ENCODE peak calls at places on chromosomes 7 and 10, in seven cellular contexts. One of them, this sample, is unnamed.

GRCh38 chr10:72419241-72419640 is 64.5 kb upstream of the DNAJB12 start:
- DNase-seq in aorta: no peak
- DNase-seq in upper lobe of right lung: no peak
- DNase-seq in endodermal cell: no peak
- DNase-seq in hepatocyte: no peak
- DNase-seq in H1: no peak
- DNase-seq in adrenal gland: no peak
- DNase-seq in this sample: no peak

GRCh38 chr7:144487906-144488305 is 84.4 kb upstream of the NOBOX start:
- DNase-seq in endodermal cell: peak; percentile 82
- DNase-seq in aorta: no peak
- DNase-seq in H1: peak; percentile 54
- DNase-seq in adrenal gland: no peak
- DNase-seq in upper lobe of right lung: no peak
- DNase-seq in hepatocyte: no peak
- DNase-seq in this sample: no peak

GRCh38 chr10:66833861-66834260 is 92.0 kb upstream of the LRRTM3 start:
- DNase-seq in H1: no peak
- DNase-seq in endodermal cell: no peak
- DNase-seq in hepatocyte: no peak
- DNase-seq in upper lobe of right lung: no peak
- DNase-seq in adrenal gland: no peak
- DNase-seq in aorta: no peak
- DNase-seq in this sample: no peak

GRCh38 chr10:71214641-71215160 is 2.3 kb downstream of the UNC5B start:
- DNase-seq in endodermal cell: no peak
- DNase-seq in hepatocyte: no peak
- DNase-seq in H1: no peak
- DNase-seq in upper lobe of right lung: peak; percentile 34
- DNase-seq in aorta: peak; percentile 40
- DNase-seq in adrenal gland: peak; percentile 53
- DNase-seq in this sample: no peak

GRCh38 chr7:114663502-114663901 is 248.9 kb downstream of the FOXP2 start:
- DNase-seq in hepatocyte: peak; percentile 31
- DNase-seq in H1: no peak
- DNase-seq in aorta: no peak
- DNase-seq in adrenal gland: no peak
- DNase-seq in endodermal cell: no peak
- DNase-seq in upper lobe of right lung: no peak
- DNase-seq in this sample: no peak

GRCh38 chr7:90401989-90402388 is 1.3 kb upstream of the CLDN12 start:
- DNase-seq in H1: no peak
- DNase-seq in endodermal cell: no peak
- DNase-seq in upper lobe of right lung: no peak
- DNase-seq in hepatocyte: no peak
- DNase-seq in aorta: no peak
- DNase-seq in adrenal gland: peak; percentile 81
- DNase-seq in this sample: no peak

GRCh38 chr7:30062587-30062986 is 34.4 kb downstream of the PLEKHA8 start:
- DNase-seq in endodermal cell: no peak
- DNase-seq in aorta: no peak
- DNase-seq in H1: no peak
- DNase-seq in upper lobe of right lung: no peak
- DNase-seq in hepatocyte: peak; percentile 49
- DNase-seq in adrenal gland: no peak
- DNase-seq in this sample: no peak

GRCh38 chr10:89555688-89556445 is 20.5 kb upstream of the SLC16A12 start:
- DNase-seq in endodermal cell: no peak
- DNase-seq in H1: no peak
- DNase-seq in upper lobe of right lung: no peak
- DNase-seq in hepatocyte: peak; percentile 15
- DNase-seq in adrenal gland: no peak
- DNase-seq in aorta: no peak
- DNase-seq in this sample: no peak

GRCh38 chr10:60896033-60896432 is 48.0 kb downstream of the RHOBTB1 start:
- DNase-seq in aorta: no peak
- DNase-seq in adrenal gland: no peak
- DNase-seq in upper lobe of right lung: no peak
- DNase-seq in hepatocyte: peak; percentile 19
- DNase-seq in endodermal cell: no peak
- DNase-seq in H1: no peak
- DNase-seq in this sample: no peak

GRCh38 chr7:7416031-7416968 is 119.4 kb downstream of the COL28A1 start:
- DNase-seq in H1: no peak
- DNase-seq in upper lobe of right lung: no peak
- DNase-seq in hepatocyte: peak; percentile 74
- DNase-seq in aorta: no peak
- DNase-seq in endodermal cell: peak; percentile 51
- DNase-seq in adrenal gland: no peak
- DNase-seq in this sample: no peak

GRCh38 chr10:80458638-80459037 is 4.5 kb downstream of the TSPAN14 start:
- DNase-seq in adrenal gland: no peak
- DNase-seq in aorta: peak; percentile 31
- DNase-seq in H1: no peak
- DNase-seq in endodermal cell: no peak
- DNase-seq in hepatocyte: no peak
- DNase-seq in upper lobe of right lung: no peak
- DNase-seq in this sample: no peak

GRCh38 chr7:43199333-43199732 is 86.9 kb downstream of the HECW1 start:
- DNase-seq in hepatocyte: no peak
- DNase-seq in adrenal gland: no peak
- DNase-seq in H1: no peak
- DNase-seq in upper lobe of right lung: no peak
- DNase-seq in aorta: no peak
- DNase-seq in endodermal cell: no peak
- DNase-seq in this sample: no peak

GRCh38 chr7:7565746-7566650 is 686 bp upstream of the MIOS start:
- DNase-seq in adrenal gland: peak; percentile 55
- DNase-seq in upper lobe of right lung: no peak
- DNase-seq in hepatocyte: peak; percentile 36
- DNase-seq in endodermal cell: peak; percentile 73
- DNase-seq in aorta: peak; percentile 73
- DNase-seq in H1: no peak
- DNase-seq in this sample: no peak

GRCh38 chr7:69682518-69682917 is 84.2 kb downstream of the AUTS2 start:
- DNase-seq in hepatocyte: no peak
- DNase-seq in aorta: no peak
- DNase-seq in upper lobe of right lung: no peak
- DNase-seq in endodermal cell: no peak
- DNase-seq in adrenal gland: no peak
- DNase-seq in H1: no peak
- DNase-seq in this sample: no peak

GRCh38 chr7:863106-863505 is 13.2 kb upstream of the GET4 start:
- DNase-seq in aorta: no peak
- DNase-seq in hepatocyte: no peak
- DNase-seq in adrenal gland: no peak
- DNase-seq in endodermal cell: no peak
- DNase-seq in upper lobe of right lung: no peak
- DNase-seq in H1: no peak
- DNase-seq in this sample: no peak

GRCh38 chr7:45593877-45594276 is 19.7 kb downstream of the ADCY1 start:
- DNase-seq in H1: no peak
- DNase-seq in adrenal gland: peak; percentile 35
- DNase-seq in hepatocyte: no peak
- DNase-seq in upper lobe of right lung: no peak
- DNase-seq in endodermal cell: peak; percentile 11
- DNase-seq in aorta: no peak
- DNase-seq in this sample: no peak

GRCh38 chr7:149284343-149284742 is 22.3 kb downstream of the ZNF783 start:
- DNase-seq in endodermal cell: no peak
- DNase-seq in aorta: peak; percentile 46
- DNase-seq in H1: no peak
- DNase-seq in adrenal gland: no peak
- DNase-seq in upper lobe of right lung: no peak
- DNase-seq in hepatocyte: no peak
- DNase-seq in this sample: no peak

GRCh38 chr10:74334221-74334620 is 183.2 kb downstream of the ADK start:
- DNase-seq in endodermal cell: no peak
- DNase-seq in H1: no peak
- DNase-seq in aorta: no peak
- DNase-seq in adrenal gland: no peak
- DNase-seq in hepatocyte: no peak
- DNase-seq in upper lobe of right lung: no peak
- DNase-seq in this sample: no peak

GRCh38 chr7:138608292-138608691 is 92.9 kb downstream of the SVOPL start:
- DNase-seq in hepatocyte: no peak
- DNase-seq in adrenal gland: no peak
- DNase-seq in H1: no peak
- DNase-seq in upper lobe of right lung: no peak
- DNase-seq in endodermal cell: no peak
- DNase-seq in aorta: no peak
- DNase-seq in this sample: no peak

GRCh38 chr10:132371641-132372081 is 25.3 kb upstream of the PWWP2B start:
- DNase-seq in aorta: no peak
- DNase-seq in hepatocyte: no peak
- DNase-seq in endodermal cell: peak; percentile 74
- DNase-seq in adrenal gland: no peak
- DNase-seq in H1: no peak
- DNase-seq in upper lobe of right lung: peak; percentile 50
- DNase-seq in this sample: no peak

GRCh38 chr10:117214401-117214800 is 17.1 kb downstream of the KCNK18 start:
- DNase-seq in adrenal gland: no peak
- DNase-seq in upper lobe of right lung: no peak
- DNase-seq in endodermal cell: no peak
- DNase-seq in H1: no peak
- DNase-seq in hepatocyte: no peak
- DNase-seq in aorta: no peak
- DNase-seq in this sample: no peak

GRCh38 chr10:84212015-84212414 is 13.3 kb downstream of the LRIT2 start:
- DNase-seq in adrenal gland: no peak
- DNase-seq in H1: no peak
- DNase-seq in hepatocyte: no peak
- DNase-seq in aorta: no peak
- DNase-seq in upper lobe of right lung: no peak
- DNase-seq in endodermal cell: no peak
- DNase-seq in this sample: no peak

GRCh38 chr7:12674861-12675260 is 12.6 kb upstream of the ARL4A start:
- DNase-seq in adrenal gland: peak; percentile 70
- DNase-seq in aorta: no peak
- DNase-seq in upper lobe of right lung: no peak
- DNase-seq in H1: no peak
- DNase-seq in endodermal cell: peak; percentile 70
- DNase-seq in hepatocyte: peak; percentile 46
- DNase-seq in this sample: no peak

GRCh38 chr10:62048473-62048872 is 147.0 kb downstream of the ARID5B start:
- DNase-seq in H1: no peak
- DNase-seq in adrenal gland: no peak
- DNase-seq in aorta: no peak
- DNase-seq in upper lobe of right lung: no peak
- DNase-seq in hepatocyte: no peak
- DNase-seq in endodermal cell: no peak
- DNase-seq in this sample: no peak
- H3K4me1 ChIP-seq in H1: peaks cover 11% of the 10 kb centered on the region
- H3K4me1 ChIP-seq in adrenal gland: peaks cover 62% of the 10 kb centered on the region
- H3K4me1 ChIP-seq in aorta: peaks cover 9% of the 10 kb centered on the region
- H3K4me1 ChIP-seq in upper lobe of right lung: peaks cover 60% of the 10 kb centered on the region
- H3K4me1 ChIP-seq in hepatocyte: peaks cover 40% of the 10 kb centered on the region
- H3K4me1 ChIP-seq in endodermal cell: peaks cover 24% of the 10 kb centered on the region
- H3K4me1 ChIP-seq in this sample: peaks cover 75% of the 10 kb centered on the region

GRCh38 chr10:129544205-129545202 is 77.5 kb downstream of the MGMT start:
- DNase-seq in endodermal cell: no peak
- DNase-seq in adrenal gland: peak; percentile 54
- DNase-seq in hepatocyte: no peak
- DNase-seq in upper lobe of right lung: no peak
- DNase-seq in H1: no peak
- DNase-seq in aorta: no peak
- DNase-seq in this sample: no peak
- H3K4me1 ChIP-seq in endodermal cell: peaks cover 4% of the 10 kb centered on the region
- H3K4me1 ChIP-seq in adrenal gland: no peaks in the 10 kb centered on the region
- H3K4me1 ChIP-seq in hepatocyte: peaks cover 9% of the 10 kb centered on the region
- H3K4me1 ChIP-seq in upper lobe of right lung: no peaks in the 10 kb centered on the region
- H3K4me1 ChIP-seq in H1: no peaks in the 10 kb centered on the region
- H3K4me1 ChIP-seq in aorta: no peaks in the 10 kb centered on the region
- H3K4me1 ChIP-seq in this sample: no peaks in the 10 kb centered on the region

GRCh38 chr7:142809671-142810070 is 38.9 kb downstream of the PRSS2 start:
- DNase-seq in hepatocyte: no peak
- DNase-seq in endodermal cell: peak; percentile 31
- DNase-seq in adrenal gland: no peak
- DNase-seq in upper lobe of right lung: no peak
- DNase-seq in H1: no peak
- DNase-seq in aorta: no peak
- DNase-seq in this sample: no peak
- H3K4me1 ChIP-seq in hepatocyte: no peaks in the 10 kb centered on the region
- H3K4me1 ChIP-seq in endodermal cell: peaks cover 15% of the 10 kb centered on the region
- H3K4me1 ChIP-seq in adrenal gland: no peaks in the 10 kb centered on the region
- H3K4me1 ChIP-seq in upper lobe of right lung: no peaks in the 10 kb centered on the region
- H3K4me1 ChIP-seq in H1: peaks cover 23% of the 10 kb centered on the region
- H3K4me1 ChIP-seq in aorta: no peaks in the 10 kb centered on the region
- H3K4me1 ChIP-seq in this sample: no peaks in the 10 kb centered on the region

GRCh38 chr7:2639151-2639993 is 7.6 kb downstream of the TTYH3 start:
- DNase-seq in aorta: no peak
- DNase-seq in H1: no peak
- DNase-seq in endodermal cell: no peak
- DNase-seq in hepatocyte: no peak
- DNase-seq in upper lobe of right lung: no peak
- DNase-seq in adrenal gland: no peak
- DNase-seq in this sample: no peak

GRCh38 chr7:2637066-2637471 is 5.3 kb downstream of the TTYH3 start:
- DNase-seq in hepatocyte: no peak
- DNase-seq in upper lobe of right lung: no peak
- DNase-seq in endodermal cell: no peak
- DNase-seq in aorta: no peak
- DNase-seq in H1: no peak
- DNase-seq in adrenal gland: no peak
- DNase-seq in this sample: no peak

GRCh38 chr7:2639994-2640830 is 8.4 kb downstream of the TTYH3 start:
- DNase-seq in aorta: no peak
- DNase-seq in endodermal cell: no peak
- DNase-seq in hepatocyte: no peak
- DNase-seq in H1: no peak
- DNase-seq in upper lobe of right lung: no peak
- DNase-seq in adrenal gland: peak; percentile 87
- DNase-seq in this sample: no peak

GRCh38 chr7:2637505-2638223 is 5.9 kb downstream of the TTYH3 start:
- DNase-seq in H1: no peak
- DNase-seq in adrenal gland: peak; percentile 87
- DNase-seq in hepatocyte: no peak
- DNase-seq in upper lobe of right lung: peak; percentile 87
- DNase-seq in endodermal cell: no peak
- DNase-seq in aorta: peak; percentile 81
- DNase-seq in this sample: peak; percentile 38

DNA sequence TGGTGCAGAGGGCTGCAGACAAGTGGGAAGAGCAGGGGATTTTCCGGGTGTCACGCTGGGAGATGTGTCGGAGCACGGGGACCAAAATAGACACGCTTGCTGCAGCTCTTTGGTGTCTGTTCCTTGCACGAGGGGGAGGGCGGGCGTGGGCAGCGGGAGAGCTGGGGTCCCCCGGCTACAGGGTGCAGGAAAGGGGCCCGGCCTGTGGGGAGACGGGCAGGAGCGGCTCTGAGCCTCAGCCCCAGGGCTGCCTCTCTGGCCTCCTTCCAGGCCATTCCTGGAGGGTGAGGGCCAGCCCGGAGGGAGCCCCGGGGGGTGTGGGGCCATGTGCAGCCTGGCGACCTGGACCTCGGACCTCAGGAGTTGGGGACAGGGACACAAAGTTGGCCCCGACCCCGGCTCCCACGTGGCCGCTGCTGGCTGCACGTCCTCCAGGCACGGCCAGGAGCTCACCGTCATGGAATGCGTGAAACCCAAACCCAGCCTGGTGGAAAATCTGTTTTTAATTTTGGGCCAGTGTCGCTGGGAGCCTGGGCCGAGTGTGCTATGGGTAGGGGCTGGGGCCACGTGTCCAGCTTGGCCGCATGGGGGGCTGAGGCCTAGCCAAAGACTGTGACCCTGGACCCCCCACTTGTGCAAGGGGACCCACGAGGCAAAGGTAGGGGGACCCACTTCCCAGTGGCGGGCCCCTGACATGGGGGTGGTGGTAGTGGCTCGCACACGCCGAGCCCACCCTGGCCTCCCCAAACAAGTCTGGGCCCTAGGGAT is 6.6 kb downstream of the TTYH3 start:
- DNase-seq in H1: no peak
- DNase-seq in aorta: peak; percentile 91
- DNase-seq in hepatocyte: no peak
- DNase-seq in upper lobe of right lung: no peak
- DNase-seq in adrenal gland: peak; percentile 85
- DNase-seq in endodermal cell: no peak
- DNase-seq in this sample: peak; percentile 36
- H3K4me1 ChIP-seq in H1: peaks cover 33% of the 10 kb centered on the region
- H3K4me1 ChIP-seq in aorta: no peaks in the 10 kb centered on the region
- H3K4me1 ChIP-seq in hepatocyte: peaks cover 81% of the 10 kb centered on the region
- H3K4me1 ChIP-seq in upper lobe of right lung: peaks cover 72% of the 10 kb centered on the region
- H3K4me1 ChIP-seq in adrenal gland: peaks cover 91% of the 10 kb centered on the region
- H3K4me1 ChIP-seq in endodermal cell: peaks cover 3% of the 10 kb centered on the region
- H3K4me1 ChIP-seq in this sample: no peaks in the 10 kb centered on the region